ENCODE peak calls at places on chromosomes 16 and 17, in six cellular contexts. O, C, I, W, N and M are unnamed samples.

GRCh38 chr17:45334231-45334630 is 17.4 kb upstream of the MAP3K14 start:
- DNase-seq in O (no peak), W (no peak), C (no peak), I (no peak), N (no peak), M (no peak)

GRCh38 chr16:68356249-68356918 is 45.6 kb downstream of the PRMT7 start:
- DNase-seq in N (no peak), C (no peak), I (no peak), W (no peak), O (peak), M (no peak)

GRCh38 chr17:30780343-30780742 is 44.1 kb downstream of the CRLF3 start:
- DNase-seq in W (no peak), I (no peak), N (no peak), C (no peak), O (no peak), M (no peak)

GRCh38 chr17:28324272-28324745 is 5.3 kb downstream of the TMEM97 start:
- DNase-seq in C (no peak), O (no peak), W (no peak), N (no peak), I (no peak), M (no peak)

GRCh38 chr17:35141681-35142466 is at the start of gene NLE1:
- DNase-seq in N (no peak), O (peak), C (peak), W (peak), I (peak), M (peak)

GRCh38 chr16:66881014-66881417 is 701 bp downstream of the PDP2 start:
- DNase-seq in N (no peak), W (no peak), O (no peak), C (no peak), I (no peak), M (no peak)

GRCh38 chr16:84039696-84040095 is 2.9 kb downstream of the SLC38A8 start:
- DNase-seq in N (no peak), W (no peak), I (no peak), O (no peak), C (no peak), M (no peak)

GRCh38 chr16:89049484-89050118 is 44.1 kb upstream of the ACSF3 start:
- DNase-seq in W (no peak), C (no peak), I (no peak), O (no peak), N (no peak), M (peak)

GRCh38 chr17:79294459-79295071 is 219.9 kb downstream of the ENGASE start:
- DNase-seq in N (no peak), I (peak), O (peak), W (no peak), C (peak), M (no peak)

GRCh38 chr17:28763804-28764266 is 20.0 kb downstream of the TRAF4 start:
- DNase-seq in C (no peak), O (peak), W (peak), N (no peak), I (peak), M (no peak)

GRCh38 chr17:65495255-65496060 is 66.0 kb downstream of the AXIN2 start:
- DNase-seq in N (no peak), O (no peak), C (no peak), W (no peak), I (peak), M (no peak)

GRCh38 chr17:79932446-79932845 is 93.2 kb upstream of the CBX4 start:
- DNase-seq in C (no peak), O (no peak), I (no peak), N (no peak), W (no peak), M (no peak)

GRCh38 chr17:53150101-53150698 is 672.5 kb upstream of the KIF2B start:
- DNase-seq in N (no peak), C (no peak), O (no peak), I (no peak), W (no peak), M (no peak)

GRCh38 chr16:17768257-17768656 is 297.5 kb upstream of the XYLT1 start:
- DNase-seq in C (no peak), I (no peak), W (no peak), N (no peak), O (no peak), M (no peak)

GRCh38 chr16:82580293-82580900 is 46.4 kb upstream of the CDH13 start:
- DNase-seq in C (no peak), W (no peak), N (no peak), O (no peak), I (peak), M (no peak)

GRCh38 chr17:78324391-78325075 is 35.3 kb downstream of the SOCS3 start:
- DNase-seq in O (peak), C (no peak), W (peak), I (peak), N (no peak), M (peak)

GRCh38 chr17:71084838-71085237 is 915.5 kb downstream of the KCNJ2 start:
- DNase-seq in O (no peak), W (no peak), C (no peak), N (no peak), I (no peak), M (no peak)

GRCh38 chr17:70345061-70345460 is 175.7 kb downstream of the KCNJ2 start:
- DNase-seq in I (no peak), C (no peak), N (no peak), W (no peak), O (no peak), M (no peak)

GRCh38 chr16:85399583-85400284 is 213.4 kb upstream of the GSE1 start:
- DNase-seq in W (no peak), I (peak), O (peak), C (no peak), N (no peak), M (peak)

GRCh38 chr17:30939059-30939689 is 17.4 kb downstream of the ADAP2 start:
- DNase-seq in O (no peak), C (no peak), I (no peak), W (no peak), N (no peak), M (no peak)

GRCh38 chr17:8185580-8186445 is 4.2 kb downstream of the BORCS6 start:
- DNase-seq in W (peak), C (no peak), N (no peak), I (peak), O (peak), M (peak)

GRCh38 chr17:8188408-8188839 is 1.6 kb downstream of the BORCS6 start:
- DNase-seq in C (no peak), I (no peak), O (peak), W (no peak), N (no peak), M (no peak)

GRCh38 chr17:8187517-8188407 is 2.2 kb downstream of the BORCS6 start:
- DNase-seq in O (peak), C (peak), W (peak), N (no peak), I (peak), M (peak)

GRCh38 chr17:8186446-8186786 is 3.6 kb downstream of the BORCS6 start:
- DNase-seq in C (no peak), I (no peak), O (no peak), N (no peak), W (no peak), M (no peak)

GRCh38 chr17:8186787-8187516 is 3.0 kb downstream of the BORCS6 start:
- DNase-seq in I (peak), W (peak), O (peak), C (peak), N (no peak), M (peak)
- TF ChIP-seq CTCF in I (no peak), W (peak), O (peak), C (peak), N (peak), M (peak)

DNA sequence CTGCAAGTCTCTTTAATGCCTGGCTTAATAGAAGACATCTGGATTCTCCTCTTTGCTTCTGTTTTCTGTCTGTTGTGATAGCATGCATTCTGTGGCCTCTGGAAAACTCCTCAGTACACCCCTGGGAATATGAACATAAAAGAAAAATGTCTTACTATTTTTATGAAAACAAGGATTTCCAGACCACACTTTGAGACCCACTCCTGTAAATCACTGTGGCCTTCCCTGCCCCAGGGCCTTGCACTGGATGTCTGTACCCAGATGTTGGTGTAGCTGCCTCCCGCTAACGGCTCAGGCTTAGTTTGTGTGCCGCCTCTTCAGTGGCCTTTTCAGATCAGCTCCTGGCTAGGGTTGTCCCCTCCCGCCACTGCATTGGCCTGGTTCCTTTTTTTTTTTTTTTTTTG is 126.6 kb downstream of the SOCS1 start:
- DNase-seq in W (no peak), C (no peak), O (no peak), N (no peak), I (no peak), M (no peak)
- TF ChIP-seq CTCF in W (no peak), C (no peak), O (no peak), N (no peak), I (no peak), M (no peak)

DNA sequence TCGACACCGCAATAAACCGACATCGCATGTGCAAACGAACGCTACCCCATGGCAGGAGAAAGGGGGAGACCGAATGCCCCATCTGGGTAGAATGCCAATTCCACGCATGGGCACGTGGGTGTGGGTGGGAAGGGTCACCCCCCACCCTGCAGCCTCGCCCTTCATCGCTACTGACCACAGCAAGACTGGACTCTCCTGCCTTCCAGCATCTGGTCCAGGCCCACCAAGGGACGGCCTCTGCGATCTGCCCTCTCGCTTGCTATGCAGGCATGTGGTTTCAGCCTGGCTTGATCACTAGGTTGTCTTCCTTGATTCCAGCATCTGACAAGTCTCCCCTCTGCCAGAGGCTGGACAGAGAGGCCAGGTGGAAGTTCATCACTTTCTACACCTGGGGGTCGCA is 159.3 kb downstream of the C16orf78 start:
- DNase-seq in I (no peak), C (no peak), W (no peak), N (no peak), O (no peak), M (no peak)
- TF ChIP-seq CTCF in I (no peak), C (no peak), W (no peak), N (no peak), O (no peak), M (no peak)

GRCh38 chr16:69593756-69594155 is 28.0 kb downstream of the NFAT5 start:
- DNase-seq in I (no peak), N (no peak), W (no peak), C (no peak), O (no peak), M (no peak)

GRCh38 chr16:69598045-69598444 is 32.3 kb downstream of the NFAT5 start:
- DNase-seq in I (no peak), W (no peak), N (no peak), C (no peak), O (no peak), M (no peak)

GRCh38 chr16:69599731-69600130 is 34.0 kb downstream of the NFAT5 start:
- DNase-seq in O (no peak), C (no peak), N (no peak), W (no peak), I (no peak), M (no peak)

GRCh38 chr16:69595127-69596036 is 29.6 kb downstream of the NFAT5 start:
- DNase-seq in W (no peak), I (no peak), N (no peak), C (no peak), O (no peak), M (no peak)

DNA sequence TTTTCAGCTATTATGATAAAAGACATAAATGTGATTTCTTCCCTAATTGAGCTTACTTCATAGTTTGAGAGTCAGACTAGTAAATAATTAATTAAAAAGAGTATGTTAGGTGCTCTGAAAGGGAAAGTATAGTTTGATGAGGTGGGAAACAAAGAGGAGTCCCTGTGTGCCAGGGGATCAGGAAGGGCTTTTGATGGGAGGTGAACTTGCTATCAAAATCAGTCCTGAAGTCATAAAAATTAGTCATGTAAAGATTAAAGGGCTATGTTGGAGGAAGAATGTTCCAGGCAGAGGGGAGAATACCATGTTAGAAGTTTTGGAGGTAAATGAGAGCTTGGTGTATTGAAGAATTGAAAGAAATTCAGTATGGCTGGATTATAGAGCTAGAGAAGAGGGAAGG is 31.0 kb downstream of the NFAT5 start:
- DNase-seq in N (no peak), W (no peak), I (no peak), O (no peak), C (no peak), M (no peak)
- TF ChIP-seq CTCF in N (no peak), W (no peak), I (no peak), O (no peak), C (no peak), M (no peak)

GRCh38 chr16:733382-734207 is 6.7 kb downstream of the HAGHL start:
- DNase-seq in N (no peak), C (no peak), I (peak), W (no peak), O (peak), M (no peak)
- TF ChIP-seq CTCF in N (no peak), C (peak), I (peak), W (peak), O (peak), M (no peak)

DNA sequence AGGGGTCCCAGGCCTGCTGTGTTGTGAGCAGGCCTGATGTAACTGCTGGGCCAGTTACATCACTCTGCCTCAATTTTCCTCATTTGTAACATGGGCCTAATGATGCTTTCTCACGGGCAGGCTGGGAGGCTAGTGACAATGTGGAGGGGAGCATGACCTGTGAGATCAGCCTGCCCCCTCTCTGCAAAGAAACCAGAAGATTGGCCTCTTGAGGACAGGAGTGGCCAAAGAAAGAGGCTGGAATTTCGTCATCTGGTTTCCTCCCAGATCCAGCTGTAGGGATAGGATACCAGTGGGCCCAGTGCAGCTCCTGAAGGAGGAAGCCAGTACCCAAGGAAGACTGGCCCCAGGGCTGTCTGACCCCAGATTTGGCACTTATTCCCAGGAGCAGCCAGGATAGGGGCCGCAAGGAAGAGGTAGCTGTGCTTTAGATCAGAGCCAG is 615 bp upstream of the SREBF1 start:
- DNase-seq in O (peak), W (no peak), N (no peak), I (no peak), C (no peak), M (no peak)
- TF ChIP-seq CTCF in O (no peak), W (no peak), N (no peak), I (no peak), C (no peak), M (no peak)

DNA sequence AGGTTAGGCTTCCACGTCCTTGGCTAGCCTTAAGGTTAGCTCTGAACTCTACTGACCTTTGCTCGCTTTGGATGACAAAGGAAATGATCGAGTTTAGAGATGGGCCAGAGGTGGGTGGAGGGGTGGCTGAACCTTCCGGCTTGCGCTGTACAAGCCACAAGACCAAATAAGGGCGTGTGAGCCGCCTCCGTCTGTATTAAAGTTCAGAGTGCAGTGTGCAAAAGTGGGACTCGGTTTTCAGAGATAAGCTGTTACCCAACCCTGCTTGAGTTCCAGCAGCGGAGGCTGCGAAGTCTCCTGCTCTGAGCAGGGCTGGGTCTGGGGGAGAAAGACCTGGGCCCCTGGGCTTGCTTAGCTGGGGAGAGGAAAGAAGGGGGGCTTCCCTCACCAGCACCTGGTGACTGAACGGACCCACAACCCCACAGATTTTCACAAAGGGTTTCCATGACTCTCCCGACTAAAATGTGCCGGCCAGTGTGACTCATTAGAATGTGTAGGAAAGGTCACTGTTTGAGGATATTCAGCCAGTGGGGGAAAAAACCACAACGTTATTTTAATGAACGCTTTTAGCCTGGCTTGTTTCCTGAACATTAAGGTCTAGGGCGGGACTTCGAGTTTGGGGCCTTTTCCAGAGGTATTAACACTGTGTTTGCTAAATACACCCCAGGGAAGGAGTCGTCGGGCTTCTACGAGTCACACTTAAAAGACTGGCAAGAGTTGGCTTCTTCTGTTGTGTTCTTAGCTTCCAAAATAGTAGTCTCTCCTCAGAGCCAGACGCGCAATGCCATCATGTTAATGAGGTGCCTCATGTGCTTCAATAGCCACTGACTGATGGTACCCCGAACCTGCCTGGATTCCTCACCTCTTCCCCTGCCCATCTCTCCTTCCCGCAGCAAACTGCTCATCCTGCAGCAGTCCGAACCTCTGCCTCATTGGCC is 67.0 kb downstream of the CENPV start:
- DNase-seq in O (peak), N (peak), W (peak), C (peak), I (no peak), M (peak)
- TF ChIP-seq CTCF in O (no peak), N (no peak), W (no peak), C (no peak), I (no peak), M (no peak)

GRCh38 chr16:11374255-11374654 is 29.0 kb downstream of the RMI2 start:
- DNase-seq in C (no peak), W (no peak), O (no peak), N (no peak), I (no peak), M (no peak)

GRCh38 chr16:11367483-11367906 is 22.2 kb downstream of the RMI2 start:
- DNase-seq in W (no peak), C (no peak), I (no peak), O (no peak), N (no peak), M (no peak)

GRCh38 chr16:11372924-11373306 is 27.7 kb downstream of the RMI2 start:
- DNase-seq in N (no peak), C (no peak), O (no peak), W (no peak), I (no peak), M (no peak)

GRCh38 chr16:11370084-11370931 is 25.0 kb downstream of the RMI2 start:
- DNase-seq in C (no peak), N (no peak), O (peak), I (no peak), W (no peak), M (peak)

DNA sequence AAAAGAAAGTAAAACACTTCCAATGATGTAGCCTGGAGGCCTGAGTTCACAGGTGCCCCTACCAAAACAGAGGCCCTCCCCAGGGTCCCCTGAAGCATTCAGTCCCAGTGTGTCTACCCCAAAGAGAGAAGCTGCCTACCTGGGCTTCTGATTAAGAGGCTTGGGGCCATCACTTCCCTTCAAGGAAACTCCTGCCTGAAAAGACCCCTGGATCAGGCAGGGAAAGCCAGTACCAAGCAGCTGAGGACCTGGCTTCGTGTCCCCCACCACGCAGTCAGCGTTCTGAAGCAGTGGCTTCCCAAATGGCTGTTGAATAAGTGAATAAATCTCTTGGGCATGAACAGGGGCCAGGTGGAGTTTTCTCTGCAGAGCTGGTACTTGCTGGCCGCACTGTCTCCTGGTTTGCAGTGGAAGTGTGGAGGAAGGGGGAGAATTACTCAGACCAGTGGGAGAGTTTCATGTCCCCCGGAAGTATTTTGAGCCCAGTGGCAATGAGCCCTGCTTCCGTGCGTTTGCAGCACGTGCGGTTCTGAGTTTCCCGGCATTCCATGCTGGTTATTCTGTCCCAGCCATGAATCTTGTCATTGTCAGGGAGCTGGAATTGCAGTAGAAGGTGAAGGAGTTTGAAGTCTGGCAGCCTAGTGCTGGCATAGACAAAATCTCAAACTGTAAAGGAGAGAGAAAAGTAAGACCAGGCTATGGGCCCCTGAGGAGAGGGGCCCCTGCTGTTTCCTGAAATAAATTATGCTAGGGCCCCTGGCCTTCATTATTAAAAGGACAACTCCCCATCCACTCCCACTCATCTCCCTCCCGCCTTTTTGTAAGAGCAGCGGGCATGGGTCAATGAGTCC is 27.0 kb downstream of the RMI2 start:
- DNase-seq in O (no peak), N (no peak), C (no peak), W (no peak), I (no peak), M (no peak)
- TF ChIP-seq CTCF in O (no peak), N (no peak), C (no peak), W (no peak), I (no peak), M (no peak)

GRCh38 chr16:2487517-2487842 is 12.6 kb downstream of the TBC1D24 start:
- DNase-seq in N (no peak), O (no peak), C (no peak), W (no peak), I (no peak), M (no peak)
- TF ChIP-seq CTCF in N (no peak), O (no peak), C (no peak), W (no peak), I (no peak), M (no peak)